ENCODE peak calls at places on chromosomes 5 and 9, in nine cellular contexts. One of them, this sample, is unnamed.

GRCh38 chr5:107072440-107072839 is 598.3 kb downstream of the EFNA5 start:
- DNase-seq in K562: no peak
- DNase-seq in IMR-90: peak; percentile 1
- DNase-seq in sigmoid colon: no peak
- DNase-seq in GM12878: no peak
- DNase-seq in spleen: no peak
- DNase-seq in ovary: no peak
- DNase-seq in HCT116: no peak
- DNase-seq in breast epithelium: no peak
- DNase-seq in this sample: no peak

GRCh38 chr9:86985132-86985531 is 37.8 kb upstream of the GAS1 start:
- DNase-seq in K562: no peak
- DNase-seq in IMR-90: no peak
- DNase-seq in sigmoid colon: no peak
- DNase-seq in GM12878: no peak
- DNase-seq in spleen: no peak
- DNase-seq in ovary: no peak
- DNase-seq in HCT116: no peak
- DNase-seq in breast epithelium: no peak
- DNase-seq in this sample: no peak

GRCh38 chr9:127809002-127809561 is 6.4 kb downstream of the FPGS start:
- DNase-seq in K562: no peak
- DNase-seq in IMR-90: no peak
- DNase-seq in sigmoid colon: no peak
- DNase-seq in GM12878: no peak
- DNase-seq in spleen: no peak
- DNase-seq in ovary: peak; percentile 25
- DNase-seq in HCT116: no peak
- DNase-seq in breast epithelium: no peak
- DNase-seq in this sample: peak; percentile 43

GRCh38 chr5:95901676-95902646 is 59.7 kb downstream of the ELL2 start:
- DNase-seq in K562: no peak
- DNase-seq in IMR-90: peak; percentile 89
- DNase-seq in sigmoid colon: no peak
- DNase-seq in GM12878: no peak
- DNase-seq in spleen: no peak
- DNase-seq in ovary: no peak
- DNase-seq in HCT116: peak; percentile 34
- DNase-seq in breast epithelium: no peak
- DNase-seq in this sample: no peak

GRCh38 chr9:23701291-23701690 is 124.7 kb downstream of the ELAVL2 start:
- DNase-seq in K562: no peak
- DNase-seq in IMR-90: no peak
- DNase-seq in sigmoid colon: no peak
- DNase-seq in GM12878: no peak
- DNase-seq in spleen: no peak
- DNase-seq in ovary: no peak
- DNase-seq in HCT116: no peak
- DNase-seq in breast epithelium: no peak
- DNase-seq in this sample: no peak

GRCh38 chr5:38431242-38431853 is 125.1 kb downstream of the LIFR start:
- DNase-seq in K562: no peak
- DNase-seq in IMR-90: no peak
- DNase-seq in sigmoid colon: no peak
- DNase-seq in GM12878: no peak
- DNase-seq in spleen: no peak
- DNase-seq in ovary: no peak
- DNase-seq in HCT116: no peak
- DNase-seq in breast epithelium: no peak
- DNase-seq in this sample: no peak

GRCh38 chr9:130295945-130296782 is 30.6 kb downstream of the HMCN2 start:
- DNase-seq in K562: no peak
- DNase-seq in IMR-90: no peak
- DNase-seq in sigmoid colon: no peak
- DNase-seq in GM12878: no peak
- DNase-seq in spleen: no peak
- DNase-seq in ovary: no peak
- DNase-seq in HCT116: no peak
- DNase-seq in breast epithelium: no peak
- DNase-seq in this sample: no peak

GRCh38 chr9:115262477-115262876 is 144.5 kb upstream of the TNC start:
- DNase-seq in K562: no peak
- DNase-seq in IMR-90: peak; percentile 75
- DNase-seq in sigmoid colon: peak; percentile 95
- DNase-seq in GM12878: no peak
- DNase-seq in spleen: no peak
- DNase-seq in ovary: no peak
- DNase-seq in HCT116: peak; percentile 10
- DNase-seq in breast epithelium: peak; percentile 80
- DNase-seq in this sample: no peak

GRCh38 chr9:16121593-16121992 is 568.8 kb downstream of the CCDC171 start:
- DNase-seq in K562: no peak
- DNase-seq in IMR-90: peak; percentile 56
- DNase-seq in sigmoid colon: no peak
- DNase-seq in GM12878: no peak
- DNase-seq in spleen: no peak
- DNase-seq in ovary: no peak
- DNase-seq in HCT116: no peak
- DNase-seq in breast epithelium: no peak
- DNase-seq in this sample: no peak

GRCh38 chr5:55421074-55421529 is 113.3 kb downstream of the MTREX start:
- DNase-seq in K562: no peak
- DNase-seq in IMR-90: peak; percentile 63
- DNase-seq in sigmoid colon: no peak
- DNase-seq in GM12878: peak; percentile 15
- DNase-seq in spleen: no peak
- DNase-seq in ovary: no peak
- DNase-seq in HCT116: no peak
- DNase-seq in breast epithelium: no peak
- DNase-seq in this sample: no peak

GRCh38 chr5:57216714-57217113 is 42.9 kb downstream of the GPBP1 start:
- DNase-seq in K562: no peak
- DNase-seq in IMR-90: peak; percentile 82
- DNase-seq in sigmoid colon: no peak
- DNase-seq in GM12878: no peak
- DNase-seq in spleen: no peak
- DNase-seq in ovary: no peak
- DNase-seq in HCT116: no peak
- DNase-seq in breast epithelium: no peak
- DNase-seq in this sample: no peak

GRCh38 chr5:134435525-134435924 is 23.8 kb upstream of the CDKN2AIPNL start:
- DNase-seq in K562: no peak
- DNase-seq in IMR-90: peak; percentile 92
- DNase-seq in sigmoid colon: no peak
- DNase-seq in GM12878: no peak
- DNase-seq in spleen: peak; percentile 20
- DNase-seq in ovary: no peak
- DNase-seq in HCT116: peak; percentile 45
- DNase-seq in breast epithelium: no peak
- DNase-seq in this sample: peak; percentile 13

GRCh38 chr9:113622600-113623400 is 159.3 kb downstream of the RGS3 start:
- DNase-seq in K562: no peak
- DNase-seq in IMR-90: peak; percentile 89
- DNase-seq in sigmoid colon: peak; percentile 62
- DNase-seq in GM12878: peak; percentile 44
- DNase-seq in spleen: peak; percentile 70
- DNase-seq in ovary: no peak
- DNase-seq in HCT116: peak; percentile 81
- DNase-seq in breast epithelium: no peak
- DNase-seq in this sample: no peak
- TF ChIP-seq POLR2A in K562: no peak
- TF ChIP-seq POLR2A in IMR-90: no peak
- TF ChIP-seq POLR2A in sigmoid colon: no peak
- TF ChIP-seq POLR2A in GM12878: peak; percentile 23
- TF ChIP-seq POLR2A in spleen: no peak
- TF ChIP-seq POLR2A in ovary: no peak
- TF ChIP-seq POLR2A in HCT116: no peak
- TF ChIP-seq POLR2A in breast epithelium: no peak
- TF ChIP-seq POLR2A in this sample: no peak

GRCh38 chr5:178854284-178854683 is 5.5 kb upstream of the ZNF354B start:
- DNase-seq in K562: no peak
- DNase-seq in IMR-90: no peak
- DNase-seq in sigmoid colon: no peak
- DNase-seq in GM12878: no peak
- DNase-seq in spleen: no peak
- DNase-seq in ovary: no peak
- DNase-seq in HCT116: no peak
- DNase-seq in breast epithelium: no peak
- DNase-seq in this sample: no peak

GRCh38 chr5:178861627-178862026 is 1.9 kb downstream of the ZNF354B start:
- DNase-seq in K562: no peak
- DNase-seq in IMR-90: no peak
- DNase-seq in sigmoid colon: no peak
- DNase-seq in GM12878: no peak
- DNase-seq in spleen: no peak
- DNase-seq in ovary: no peak
- DNase-seq in HCT116: no peak
- DNase-seq in breast epithelium: no peak
- DNase-seq in this sample: no peak

DNA sequence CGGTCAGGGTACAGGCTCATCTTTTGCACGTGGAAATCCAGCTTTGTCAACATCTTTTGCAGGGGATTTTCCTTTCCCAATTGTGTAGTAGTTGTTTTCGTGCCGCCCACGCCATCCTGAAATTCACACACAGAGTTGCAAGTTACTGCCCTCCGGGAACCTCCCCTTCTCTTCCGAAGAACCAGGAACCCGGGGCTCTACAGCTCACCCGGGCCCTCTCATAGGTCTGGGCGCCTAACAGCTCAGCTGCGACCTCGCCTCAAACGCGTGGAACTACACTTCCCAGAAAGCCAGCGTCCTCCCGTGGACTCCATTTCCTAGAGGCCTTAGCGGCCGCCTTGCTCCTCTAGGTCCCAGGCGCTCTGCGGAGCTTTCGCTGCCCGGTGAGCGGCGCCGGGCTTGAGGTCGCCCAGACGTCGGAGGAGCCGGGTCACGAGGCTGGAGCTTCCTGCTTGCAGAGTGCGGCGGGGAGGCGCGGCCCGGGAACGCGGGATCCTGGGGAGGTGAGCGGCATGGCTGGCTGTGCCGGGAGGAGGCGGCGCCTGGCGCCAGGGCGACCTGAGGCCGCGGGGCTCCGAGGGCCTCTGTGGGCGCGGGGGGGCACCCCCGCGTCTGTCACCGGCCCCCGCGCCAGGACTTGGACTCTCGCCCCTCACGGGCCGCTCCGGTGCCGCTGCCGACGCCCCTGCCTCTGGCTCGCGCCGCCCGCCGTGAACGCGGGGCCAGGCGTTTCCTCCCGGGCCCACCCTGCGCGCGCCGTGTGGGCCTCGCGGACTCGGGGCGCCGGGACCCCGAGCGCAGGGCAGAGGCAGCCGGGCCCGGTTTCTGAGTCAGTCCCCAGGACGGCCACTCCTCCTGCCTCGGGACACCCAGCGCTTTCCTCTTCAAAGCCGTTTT is at the start of gene ZNF354B:
- DNase-seq in K562: peak; percentile 82
- DNase-seq in IMR-90: peak; percentile 92
- DNase-seq in sigmoid colon: peak; percentile 94
- DNase-seq in GM12878: peak; percentile 76
- DNase-seq in spleen: peak; percentile 96
- DNase-seq in ovary: peak; percentile 85
- DNase-seq in HCT116: peak; percentile 86
- DNase-seq in breast epithelium: peak; percentile 84
- DNase-seq in this sample: peak; percentile 83
- TF ChIP-seq POLR2A in K562: peak; percentile 81
- TF ChIP-seq POLR2A in IMR-90: peak; percentile 50
- TF ChIP-seq POLR2A in sigmoid colon: peak; percentile 42
- TF ChIP-seq POLR2A in GM12878: peak; percentile 87
- TF ChIP-seq POLR2A in spleen: no peak
- TF ChIP-seq POLR2A in ovary: peak; percentile 50
- TF ChIP-seq POLR2A in HCT116: no peak
- TF ChIP-seq POLR2A in breast epithelium: no peak
- TF ChIP-seq POLR2A in this sample: peak; percentile 63

GRCh38 chr5:149730620-149731331 is 666 bp downstream of the PPARGC1B start:
- DNase-seq in K562: peak; percentile 74
- DNase-seq in IMR-90: no peak
- DNase-seq in sigmoid colon: peak; percentile 82
- DNase-seq in GM12878: no peak
- DNase-seq in spleen: peak; percentile 90
- DNase-seq in ovary: peak; percentile 37
- DNase-seq in HCT116: no peak
- DNase-seq in breast epithelium: peak; percentile 28
- DNase-seq in this sample: peak; percentile 62
- TF ChIP-seq POLR2A in K562: peak; percentile 10
- TF ChIP-seq POLR2A in IMR-90: no peak
- TF ChIP-seq POLR2A in sigmoid colon: no peak
- TF ChIP-seq POLR2A in GM12878: peak; percentile 74
- TF ChIP-seq POLR2A in spleen: no peak
- TF ChIP-seq POLR2A in ovary: no peak
- TF ChIP-seq POLR2A in HCT116: no peak
- TF ChIP-seq POLR2A in breast epithelium: no peak
- TF ChIP-seq POLR2A in this sample: no peak

GRCh38 chr5:103256178-103256577 is 2.4 kb upstream of the MACIR start:
- DNase-seq in K562: no peak
- DNase-seq in IMR-90: no peak
- DNase-seq in sigmoid colon: no peak
- DNase-seq in GM12878: no peak
- DNase-seq in spleen: no peak
- DNase-seq in ovary: no peak
- DNase-seq in HCT116: no peak
- DNase-seq in breast epithelium: no peak
- DNase-seq in this sample: no peak

GRCh38 chr5:103259705-103260355 is 1.3 kb downstream of the MACIR start:
- DNase-seq in K562: peak; percentile 19
- DNase-seq in IMR-90: peak; percentile 23
- DNase-seq in sigmoid colon: peak; percentile 65
- DNase-seq in GM12878: no peak
- DNase-seq in spleen: no peak
- DNase-seq in ovary: peak; percentile 26
- DNase-seq in HCT116: no peak
- DNase-seq in breast epithelium: no peak
- DNase-seq in this sample: no peak

GRCh38 chr5:103258368-103258956 is at the start of gene MACIR:
- DNase-seq in K562: peak; percentile 88
- DNase-seq in IMR-90: peak; percentile 95
- DNase-seq in sigmoid colon: peak; percentile 98
- DNase-seq in GM12878: peak; percentile 88
- DNase-seq in spleen: peak; percentile 100
- DNase-seq in ovary: peak; percentile 94
- DNase-seq in HCT116: peak; percentile 94
- DNase-seq in breast epithelium: peak; percentile 91
- DNase-seq in this sample: peak; percentile 99

GRCh38 chr5:103260951-103261350 is 2.4 kb downstream of the MACIR start:
- DNase-seq in K562: no peak
- DNase-seq in IMR-90: no peak
- DNase-seq in sigmoid colon: no peak
- DNase-seq in GM12878: peak; percentile 53
- DNase-seq in spleen: no peak
- DNase-seq in ovary: no peak
- DNase-seq in HCT116: no peak
- DNase-seq in breast epithelium: no peak
- DNase-seq in this sample: peak; percentile 58

GRCh38 chr5:103258957-103259704 is 568 bp downstream of the MACIR start:
- DNase-seq in K562: peak; percentile 71
- DNase-seq in IMR-90: peak; percentile 19
- DNase-seq in sigmoid colon: peak; percentile 74
- DNase-seq in GM12878: no peak
- DNase-seq in spleen: peak; percentile 94
- DNase-seq in ovary: peak; percentile 32
- DNase-seq in HCT116: no peak
- DNase-seq in breast epithelium: peak; percentile 18
- DNase-seq in this sample: peak; percentile 95
- TF ChIP-seq POLR2A in K562: peak; percentile 15
- TF ChIP-seq POLR2A in IMR-90: no peak
- TF ChIP-seq POLR2A in sigmoid colon: no peak
- TF ChIP-seq POLR2A in GM12878: peak; percentile 2
- TF ChIP-seq POLR2A in spleen: no peak
- TF ChIP-seq POLR2A in ovary: no peak
- TF ChIP-seq POLR2A in HCT116: no peak
- TF ChIP-seq POLR2A in breast epithelium: no peak
- TF ChIP-seq POLR2A in this sample: peak; percentile 64